ENCODE peak calls at places on chromosomes 6 and 20, in six cellular contexts. I, O, F, V, J and E are unnamed samples.
A peak's percentile ranks its signal among the peaks of the same experiment; 100 is the strongest.

GRCh38 chr6:149840345-149841075 is 23.6 kb downstream of the LRP11 start:
- DNase-seq in I (peak; percentile 79), V (peak; percentile 76), O (peak; percentile 54), J (peak; percentile 50), F (peak; percentile 58), E (no peak)

GRCh38 chr20:54556406-54556805 is 81.0 kb downstream of the DOK5 start:
- DNase-seq in I (no peak), O (no peak), J (no peak), V (no peak), F (no peak), E (no peak)

GRCh38 chr6:157096522-157096921 is 226.8 kb downstream of the TMEM242 start:
- DNase-seq in I (no peak), J (no peak), O (no peak), V (no peak), F (no peak), E (no peak)

GRCh38 chr6:116931456-116931855 is 54.4 kb downstream of the RFX6 start:
- DNase-seq in F (no peak), O (no peak), I (no peak), V (no peak), J (no peak), E (no peak)

GRCh38 chr6:72832271-72832670 is 210.4 kb downstream of the KCNQ5 start:
- DNase-seq in I (no peak), V (no peak), F (no peak), O (no peak), J (no peak), E (no peak)

GRCh38 chr6:50239853-50240252 is 190.1 kb upstream of the DEFB112 start:
- DNase-seq in I (no peak), V (no peak), O (no peak), F (no peak), J (no peak), E (no peak)

GRCh38 chr6:105608711-105609374 is 206.0 kb upstream of the PREP start:
- DNase-seq in O (no peak), F (no peak), V (peak; percentile 99), J (no peak), I (no peak), E (no peak)

GRCh38 chr20:21516861-21517565 is 3.1 kb upstream of the NKX2-2 start:
- DNase-seq in F (no peak), O (no peak), V (no peak), J (no peak), I (no peak), E (no peak)

GRCh38 chr6:35071347-35071994 is 69.7 kb downstream of the TCP11 start:
- DNase-seq in J (no peak), O (no peak), V (no peak), I (no peak), F (no peak), E (no peak)

GRCh38 chr6:144898052-144898689 is 613.0 kb downstream of the UTRN start:
- DNase-seq in I (no peak), J (no peak), F (no peak), O (no peak), V (peak; percentile 16), E (no peak)

GRCh38 chr6:32968770-32969684 is 633 bp downstream of the BRD2 start:
- DNase-seq in O (peak; percentile 92), J (peak; percentile 53), F (peak; percentile 82), I (peak; percentile 52), V (peak; percentile 92), E (no peak)

GRCh38 chr20:62897666-62898065 is 28.6 kb downstream of the DIDO1 start:
- DNase-seq in V (no peak), I (no peak), O (no peak), J (no peak), F (no peak), E (no peak)

GRCh38 chr6:128519931-128520435 is 416 bp downstream of the PTPRK start:
- DNase-seq in I (no peak), O (peak; percentile 31), V (peak; percentile 74), F (no peak), J (no peak), E (no peak)

GRCh38 chr6:32982084-32982701 is 13.8 kb downstream of the BRD2 start:
- DNase-seq in I (no peak), O (peak; percentile 54), F (no peak), V (peak; percentile 50), J (no peak), E (no peak)

GRCh38 chr6:151391471-151392428 is at the start of gene ZBTB2:
- DNase-seq in V (peak; percentile 87), F (peak; percentile 39), I (peak; percentile 59), O (peak; percentile 80), J (peak; percentile 60), E (no peak)

GRCh38 chr20:34954905-34955231 is 738 bp downstream of the GSS start:
- DNase-seq in O (no peak), V (peak; percentile 38), I (no peak), F (peak; percentile 26), J (peak; percentile 17), E (no peak)

GRCh38 chr20:32287231-32287638 is 9.8 kb downstream of the KIF3B start:
- DNase-seq in I (no peak), F (no peak), O (no peak), J (no peak), V (no peak), E (no peak)

GRCh38 chr20:48597521-48598302 is 230.1 kb downstream of the PREX1 start:
- DNase-seq in I (no peak), F (no peak), J (no peak), O (no peak), V (no peak), E (no peak)

GRCh38 chr6:168035098-168035660 is 37.7 kb downstream of the KIF25 start:
- DNase-seq in O (no peak), F (no peak), I (peak; percentile 53), V (peak; percentile 86), J (peak; percentile 72), E (no peak)

GRCh38 chr20:54914995-54915394 is 439.6 kb downstream of the DOK5 start:
- DNase-seq in F (no peak), J (no peak), V (no peak), I (no peak), O (no peak), E (no peak)

GRCh38 chr6:166278579-166279392 is 29.4 kb downstream of the PRR18 start:
- DNase-seq in O (no peak), F (no peak), I (no peak), V (no peak), J (no peak), E (no peak)

GRCh38 chr20:38566199-38566598 is 14.8 kb upstream of the ADIG start:
- DNase-seq in J (no peak), V (no peak), F (no peak), O (no peak), I (no peak), E (no peak)

GRCh38 chr6:92748131-92748530 is 671.2 kb downstream of the EPHA7 start:
- DNase-seq in F (no peak), J (no peak), V (no peak), O (no peak), I (no peak), E (no peak)

GRCh38 chr6:156833755-156834154 is 56.6 kb downstream of the ARID1B start:
- DNase-seq in I (no peak), V (no peak), O (no peak), J (no peak), F (no peak), E (no peak)

GRCh38 chr6:42960243-42961019 is at the start of gene GNMT:
- DNase-seq in J (peak; percentile 43), F (no peak), I (peak; percentile 54), V (peak; percentile 28), O (no peak), E (no peak)

GRCh38 chr20:46111028-46111835 is 6.9 kb upstream of the CD40 start:
- DNase-seq in J (no peak), V (peak; percentile 12), F (no peak), O (peak; percentile 89), I (peak; percentile 41), E (no peak)

GRCh38 chr6:18183736-18184135 is 28.5 kb downstream of the KDM1B start:
- DNase-seq in V (no peak), I (no peak), J (no peak), O (no peak), F (no peak), E (no peak)

GRCh38 chr6:149939909-149940672 is 1.7 kb upstream of the ULBP2 start:
- DNase-seq in I (no peak), V (no peak), F (no peak), J (no peak), O (no peak), E (no peak)

GRCh38 chr6:13513606-13514502 is 26.5 kb upstream of the GFOD1 start:
- DNase-seq in O (peak; percentile 38), V (no peak), I (no peak), J (no peak), F (no peak), E (no peak)

GRCh38 chr6:5736016-5736738 is 270.5 kb downstream of the NRN1 start:
- DNase-seq in F (no peak), J (no peak), V (no peak), I (no peak), O (no peak), E (no peak)

GRCh38 chr6:41074692-41075436 is 2.1 kb downstream of the NFYA start:
- DNase-seq in O (no peak), V (no peak), J (no peak), F (no peak), I (no peak), E (no peak)

GRCh38 chr6:113978084-113978675 is 7.2 kb upstream of the HDAC2 start:
- DNase-seq in O (no peak), F (no peak), V (no peak), I (no peak), J (no peak), E (no peak)

GRCh38 chr20:40954521-40955165 is 74.0 kb upstream of the TOP1 start:
- DNase-seq in I (no peak), V (no peak), F (no peak), J (no peak), O (no peak), E (no peak)

GRCh38 chr6:21996425-21997207 is 300.2 kb downstream of the PRL start:
- DNase-seq in I (no peak), V (no peak), J (no peak), F (no peak), O (no peak), E (no peak)

GRCh38 chr6:22353036-22353560 is 56.3 kb upstream of the PRL start:
- DNase-seq in V (peak; percentile 36), J (no peak), F (no peak), O (no peak), I (no peak), E (no peak)

GRCh38 chr6:106511274-106512047 is 117.8 kb downstream of the RTN4IP1 start:
- DNase-seq in J (peak; percentile 30), O (peak; percentile 34), F (peak; percentile 34), V (no peak), I (no peak), E (no peak)

GRCh38 chr6:131822119-131822518 is 14.3 kb downstream of the ENPP1 start:
- DNase-seq in J (no peak), F (no peak), O (no peak), I (no peak), V (no peak), E (no peak)

GRCh38 chr6:88220493-88220892 is 54.3 kb upstream of the CNR1 start:
- DNase-seq in J (peak; percentile 28), I (no peak), F (peak; percentile 35), O (peak; percentile 8), V (peak; percentile 11), E (no peak)

GRCh38 chr6:36075656-36076055 is 48.0 kb downstream of the MAPK14 start:
- DNase-seq in O (peak; percentile 6), F (peak; percentile 11), V (no peak), J (no peak), I (no peak), E (no peak)

GRCh38 chr6:37125779-37126553 is 44.0 kb upstream of the PIM1 start:
- DNase-seq in F (no peak), I (no peak), J (peak; percentile 30), V (peak; percentile 56), O (no peak), E (no peak)